ENCODE peak calls at places on chromosomes 4 and X, in ten cellular contexts. P is left ventricle myocardium superior; E is nucleus accumbens; Q is neural progenitor cell; C is activated CD8-positive, alpha-beta memory T cell treated with anti-CD3 and anti-CD28 coated beads for 24 hours; K is fibroblast of lung; F is amniotic stem cell; A is GM10248; H is activated naive CD4-positive, alpha-beta T cell treated with anti-CD3 and anti-CD28 coated beads, Interleukin-2, amount 50 U/mL, for 16 hours; G is esophagus squamous epithelium. U is an unnamed sample.

GRCh38 chr4:37976513-37976912 is 16.3 kb downstream of the PTTG2 start:
- DNase-seq in P (no peak), E (no peak), Q (no peak), C (no peak), K (peak), F (no peak), A (no peak), H (no peak), G (no peak), U (no peak)

GRCh38 chr4:162782778-162783507 is 383.7 kb downstream of the NAF1 start:
- DNase-seq in P (no peak), E (no peak), Q (no peak), C (no peak), K (peak), F (no peak), A (no peak), H (no peak), G (no peak), U (no peak)

GRCh38 chrX:13469963-13470679 is 99.3 kb upstream of the EGFL6 start:
- DNase-seq in P (no peak), E (no peak), Q (no peak), C (no peak), K (peak), F (no peak), A (no peak), H (no peak), G (no peak), U (no peak)

GRCh38 chrX:94057385-94057784 is 383.4 kb downstream of the FAM133A start:
- DNase-seq in P (no peak), E (no peak), Q (no peak), C (no peak), K (no peak), F (no peak), A (no peak), H (no peak), G (no peak), U (no peak)

GRCh38 chrX:31093639-31093975 is 21.8 kb upstream of the FTHL17 start:
- DNase-seq in P (no peak), E (no peak), Q (no peak), C (no peak), K (no peak), F (no peak), A (no peak), H (no peak), G (no peak), U (no peak)

GRCh38 chr4:58665649-58666048 is 1555.5 kb upstream of the IGFBP7 start:
- DNase-seq in P (no peak), E (no peak), Q (no peak), C (no peak), K (no peak), F (no peak), A (no peak), H (no peak), G (no peak), U (no peak)

GRCh38 chr4:13706716-13707115 is 79.2 kb upstream of the BOD1L1 start:
- DNase-seq in P (no peak), E (no peak), Q (no peak), C (no peak), K (no peak), F (no peak), A (no peak), H (no peak), G (no peak), U (no peak)

GRCh38 chr4:153555730-153556440 is 89.7 kb downstream of the TMEM131L start:
- DNase-seq in P (peak), E (no peak), Q (no peak), C (no peak), K (peak), F (no peak), A (no peak), H (no peak), G (no peak), U (no peak)

GRCh38 chrX:45584717-45585116 is 384.0 kb upstream of the DIPK2B start:
- DNase-seq in P (no peak), E (no peak), Q (no peak), C (no peak), K (no peak), F (no peak), A (no peak), H (no peak), G (no peak), U (no peak)

GRCh38 chr4:138037716-138038115 is 204.4 kb downstream of the SLC7A11 start:
- DNase-seq in P (no peak), E (no peak), Q (no peak), C (no peak), K (peak), F (no peak), A (no peak), H (no peak), G (no peak), U (no peak)

GRCh38 chrX:68669872-68670271 is 22.4 kb downstream of the STARD8 start:
- DNase-seq in P (no peak), E (no peak), Q (no peak), C (no peak), K (no peak), F (no peak), A (no peak), H (no peak), G (no peak), U (no peak)

GRCh38 chrX:49202022-49202421 is 2.0 kb upstream of the SYP start:
- DNase-seq in P (no peak), E (no peak), Q (no peak), C (no peak), K (no peak), F (no peak), A (no peak), H (no peak), G (no peak), U (no peak)

GRCh38 chrX:1466971-1467561 is 14.4 kb upstream of the ASMTL start:
- DNase-seq in P (no peak), E (no peak), Q (no peak), C (peak), K (no peak), F (no peak), A (peak), H (no peak), G (peak), U (no peak)

GRCh38 chr4:158129649-158130048 is 43.2 kb downstream of the GASK1B start:
- DNase-seq in P (no peak), E (no peak), Q (no peak), C (no peak), K (peak), F (no peak), A (no peak), H (no peak), G (no peak), U (no peak)